ENCODE peak calls at places on chromosomes 12 and 14, in eight cellular contexts. One of them, this sample, is unnamed.

GRCh38 chr14:51369814-51370213 is 129.8 kb downstream of the TMX1 start:
- ATAC-seq in HepG2: no peak
- ATAC-seq in left cardiac atrium: no peak
- ATAC-seq in pancreas: peak; percentile 57
- ATAC-seq in activated CD4-positive, alpha-beta T cell treated with anti-CD3 and anti-CD28 coated beads for 36 hours: no peak
- ATAC-seq in activated CD8-positive, alpha-beta memory T cell treated with anti-CD3 and anti-CD28 coated beads, Interleukin-2, amount 10 ng/mL, durations not matched to agents 7 days and 5 days: no peak
- ATAC-seq in upper lobe of right lung: no peak
- ATAC-seq in stimulated activated naive CD8-positive, alpha-beta T cell treated with anti-CD3 and anti-CD28 coated beads, Interleukin-15, Interleukin-2, amounts not matched to agents 100 U/mL and 50 U/mL, for 24 hours: no peak
- ATAC-seq in this sample: no peak

GRCh38 chr14:65864549-65864948 is 452.0 kb downstream of the FUT8 start:
- ATAC-seq in HepG2: no peak
- ATAC-seq in left cardiac atrium: no peak
- ATAC-seq in pancreas: no peak
- ATAC-seq in activated CD4-positive, alpha-beta T cell treated with anti-CD3 and anti-CD28 coated beads for 36 hours: no peak
- ATAC-seq in activated CD8-positive, alpha-beta memory T cell treated with anti-CD3 and anti-CD28 coated beads, Interleukin-2, amount 10 ng/mL, durations not matched to agents 7 days and 5 days: no peak
- ATAC-seq in upper lobe of right lung: no peak
- ATAC-seq in stimulated activated naive CD8-positive, alpha-beta T cell treated with anti-CD3 and anti-CD28 coated beads, Interleukin-15, Interleukin-2, amounts not matched to agents 100 U/mL and 50 U/mL, for 24 hours: no peak
- ATAC-seq in this sample: no peak

GRCh38 chr14:94388027-94388895 is at the start of gene SERPINA1:
- ATAC-seq in HepG2: peak; percentile 92
- ATAC-seq in left cardiac atrium: no peak
- ATAC-seq in pancreas: peak; percentile 61
- ATAC-seq in activated CD4-positive, alpha-beta T cell treated with anti-CD3 and anti-CD28 coated beads for 36 hours: no peak
- ATAC-seq in activated CD8-positive, alpha-beta memory T cell treated with anti-CD3 and anti-CD28 coated beads, Interleukin-2, amount 10 ng/mL, durations not matched to agents 7 days and 5 days: no peak
- ATAC-seq in upper lobe of right lung: peak; percentile 59
- ATAC-seq in stimulated activated naive CD8-positive, alpha-beta T cell treated with anti-CD3 and anti-CD28 coated beads, Interleukin-15, Interleukin-2, amounts not matched to agents 100 U/mL and 50 U/mL, for 24 hours: no peak
- ATAC-seq in this sample: no peak

GRCh38 chr12:92186038-92186470 is 40.4 kb upstream of the BTG1 start:
- ATAC-seq in HepG2: no peak
- ATAC-seq in left cardiac atrium: no peak
- ATAC-seq in pancreas: no peak
- ATAC-seq in activated CD4-positive, alpha-beta T cell treated with anti-CD3 and anti-CD28 coated beads for 36 hours: no peak
- ATAC-seq in activated CD8-positive, alpha-beta memory T cell treated with anti-CD3 and anti-CD28 coated beads, Interleukin-2, amount 10 ng/mL, durations not matched to agents 7 days and 5 days: no peak
- ATAC-seq in upper lobe of right lung: no peak
- ATAC-seq in stimulated activated naive CD8-positive, alpha-beta T cell treated with anti-CD3 and anti-CD28 coated beads, Interleukin-15, Interleukin-2, amounts not matched to agents 100 U/mL and 50 U/mL, for 24 hours: peak; percentile 33
- ATAC-seq in this sample: no peak

GRCh38 chr12:56931474-56931978 is 2.7 kb downstream of the SDR9C7 start:
- ATAC-seq in HepG2: peak; percentile 60
- ATAC-seq in left cardiac atrium: peak; percentile 56
- ATAC-seq in pancreas: peak; percentile 68
- ATAC-seq in activated CD4-positive, alpha-beta T cell treated with anti-CD3 and anti-CD28 coated beads for 36 hours: no peak
- ATAC-seq in activated CD8-positive, alpha-beta memory T cell treated with anti-CD3 and anti-CD28 coated beads, Interleukin-2, amount 10 ng/mL, durations not matched to agents 7 days and 5 days: no peak
- ATAC-seq in upper lobe of right lung: peak; percentile 74
- ATAC-seq in stimulated activated naive CD8-positive, alpha-beta T cell treated with anti-CD3 and anti-CD28 coated beads, Interleukin-15, Interleukin-2, amounts not matched to agents 100 U/mL and 50 U/mL, for 24 hours: no peak
- ATAC-seq in this sample: no peak

GRCh38 chr14:34797747-34798583 is 77.2 kb downstream of the BAZ1A start:
- ATAC-seq in HepG2: peak; percentile 100
- ATAC-seq in left cardiac atrium: no peak
- ATAC-seq in pancreas: no peak
- ATAC-seq in activated CD4-positive, alpha-beta T cell treated with anti-CD3 and anti-CD28 coated beads for 36 hours: no peak
- ATAC-seq in activated CD8-positive, alpha-beta memory T cell treated with anti-CD3 and anti-CD28 coated beads, Interleukin-2, amount 10 ng/mL, durations not matched to agents 7 days and 5 days: no peak
- ATAC-seq in upper lobe of right lung: no peak
- ATAC-seq in stimulated activated naive CD8-positive, alpha-beta T cell treated with anti-CD3 and anti-CD28 coated beads, Interleukin-15, Interleukin-2, amounts not matched to agents 100 U/mL and 50 U/mL, for 24 hours: no peak
- ATAC-seq in this sample: no peak

GRCh38 chr12:88418856-88419497 is 161.3 kb downstream of the KITLG start:
- ATAC-seq in HepG2: no peak
- ATAC-seq in left cardiac atrium: no peak
- ATAC-seq in pancreas: no peak
- ATAC-seq in activated CD4-positive, alpha-beta T cell treated with anti-CD3 and anti-CD28 coated beads for 36 hours: no peak
- ATAC-seq in activated CD8-positive, alpha-beta memory T cell treated with anti-CD3 and anti-CD28 coated beads, Interleukin-2, amount 10 ng/mL, durations not matched to agents 7 days and 5 days: no peak
- ATAC-seq in upper lobe of right lung: no peak
- ATAC-seq in stimulated activated naive CD8-positive, alpha-beta T cell treated with anti-CD3 and anti-CD28 coated beads, Interleukin-15, Interleukin-2, amounts not matched to agents 100 U/mL and 50 U/mL, for 24 hours: no peak
- ATAC-seq in this sample: no peak

GRCh38 chr14:42159138-42159537 is 552.5 kb downstream of the LRFN5 start:
- ATAC-seq in HepG2: no peak
- ATAC-seq in left cardiac atrium: no peak
- ATAC-seq in pancreas: no peak
- ATAC-seq in activated CD4-positive, alpha-beta T cell treated with anti-CD3 and anti-CD28 coated beads for 36 hours: no peak
- ATAC-seq in activated CD8-positive, alpha-beta memory T cell treated with anti-CD3 and anti-CD28 coated beads, Interleukin-2, amount 10 ng/mL, durations not matched to agents 7 days and 5 days: no peak
- ATAC-seq in upper lobe of right lung: no peak
- ATAC-seq in stimulated activated naive CD8-positive, alpha-beta T cell treated with anti-CD3 and anti-CD28 coated beads, Interleukin-15, Interleukin-2, amounts not matched to agents 100 U/mL and 50 U/mL, for 24 hours: no peak
- ATAC-seq in this sample: no peak

GRCh38 chr12:51908876-51909592 is 1.7 kb downstream of the ACVRL1 start:
- ATAC-seq in HepG2: no peak
- ATAC-seq in left cardiac atrium: no peak
- ATAC-seq in pancreas: no peak
- ATAC-seq in activated CD4-positive, alpha-beta T cell treated with anti-CD3 and anti-CD28 coated beads for 36 hours: no peak
- ATAC-seq in activated CD8-positive, alpha-beta memory T cell treated with anti-CD3 and anti-CD28 coated beads, Interleukin-2, amount 10 ng/mL, durations not matched to agents 7 days and 5 days: no peak
- ATAC-seq in upper lobe of right lung: no peak
- ATAC-seq in stimulated activated naive CD8-positive, alpha-beta T cell treated with anti-CD3 and anti-CD28 coated beads, Interleukin-15, Interleukin-2, amounts not matched to agents 100 U/mL and 50 U/mL, for 24 hours: no peak
- ATAC-seq in this sample: no peak

GRCh38 chr14:70887207-70888150 is 19.8 kb upstream of the PCNX1 start:
- ATAC-seq in HepG2: no peak
- ATAC-seq in left cardiac atrium: peak; percentile 26
- ATAC-seq in pancreas: peak; percentile 64
- ATAC-seq in activated CD4-positive, alpha-beta T cell treated with anti-CD3 and anti-CD28 coated beads for 36 hours: peak; percentile 26
- ATAC-seq in activated CD8-positive, alpha-beta memory T cell treated with anti-CD3 and anti-CD28 coated beads, Interleukin-2, amount 10 ng/mL, durations not matched to agents 7 days and 5 days: peak; percentile 21
- ATAC-seq in upper lobe of right lung: peak; percentile 49
- ATAC-seq in stimulated activated naive CD8-positive, alpha-beta T cell treated with anti-CD3 and anti-CD28 coated beads, Interleukin-15, Interleukin-2, amounts not matched to agents 100 U/mL and 50 U/mL, for 24 hours: no peak
- ATAC-seq in this sample: peak; percentile 70

GRCh38 chr12:2294651-2295475 is 242.1 kb downstream of the CACNA1C start:
- ATAC-seq in HepG2: peak; percentile 68
- ATAC-seq in left cardiac atrium: peak; percentile 78
- ATAC-seq in pancreas: peak; percentile 60
- ATAC-seq in activated CD4-positive, alpha-beta T cell treated with anti-CD3 and anti-CD28 coated beads for 36 hours: no peak
- ATAC-seq in activated CD8-positive, alpha-beta memory T cell treated with anti-CD3 and anti-CD28 coated beads, Interleukin-2, amount 10 ng/mL, durations not matched to agents 7 days and 5 days: no peak
- ATAC-seq in upper lobe of right lung: peak; percentile 76
- ATAC-seq in stimulated activated naive CD8-positive, alpha-beta T cell treated with anti-CD3 and anti-CD28 coated beads, Interleukin-15, Interleukin-2, amounts not matched to agents 100 U/mL and 50 U/mL, for 24 hours: peak; percentile 60
- ATAC-seq in this sample: peak; percentile 52

GRCh38 chr12:125187780-125188741 is 122.8 kb downstream of the AACS start:
- ATAC-seq in HepG2: no peak
- ATAC-seq in left cardiac atrium: no peak
- ATAC-seq in pancreas: no peak
- ATAC-seq in activated CD4-positive, alpha-beta T cell treated with anti-CD3 and anti-CD28 coated beads for 36 hours: no peak
- ATAC-seq in activated CD8-positive, alpha-beta memory T cell treated with anti-CD3 and anti-CD28 coated beads, Interleukin-2, amount 10 ng/mL, durations not matched to agents 7 days and 5 days: no peak
- ATAC-seq in upper lobe of right lung: no peak
- ATAC-seq in stimulated activated naive CD8-positive, alpha-beta T cell treated with anti-CD3 and anti-CD28 coated beads, Interleukin-15, Interleukin-2, amounts not matched to agents 100 U/mL and 50 U/mL, for 24 hours: no peak
- ATAC-seq in this sample: no peak

GRCh38 chr12:113292547-113292946 is 42.4 kb downstream of the SLC8B1 start:
- ATAC-seq in HepG2: no peak
- ATAC-seq in left cardiac atrium: no peak
- ATAC-seq in pancreas: no peak
- ATAC-seq in activated CD4-positive, alpha-beta T cell treated with anti-CD3 and anti-CD28 coated beads for 36 hours: no peak
- ATAC-seq in activated CD8-positive, alpha-beta memory T cell treated with anti-CD3 and anti-CD28 coated beads, Interleukin-2, amount 10 ng/mL, durations not matched to agents 7 days and 5 days: no peak
- ATAC-seq in upper lobe of right lung: no peak
- ATAC-seq in stimulated activated naive CD8-positive, alpha-beta T cell treated with anti-CD3 and anti-CD28 coated beads, Interleukin-15, Interleukin-2, amounts not matched to agents 100 U/mL and 50 U/mL, for 24 hours: no peak
- ATAC-seq in this sample: no peak

GRCh38 chr12:131852551-131853299 is 24.5 kb downstream of the MMP17 start:
- ATAC-seq in HepG2: no peak
- ATAC-seq in left cardiac atrium: no peak
- ATAC-seq in pancreas: no peak
- ATAC-seq in activated CD4-positive, alpha-beta T cell treated with anti-CD3 and anti-CD28 coated beads for 36 hours: no peak
- ATAC-seq in activated CD8-positive, alpha-beta memory T cell treated with anti-CD3 and anti-CD28 coated beads, Interleukin-2, amount 10 ng/mL, durations not matched to agents 7 days and 5 days: no peak
- ATAC-seq in upper lobe of right lung: no peak
- ATAC-seq in stimulated activated naive CD8-positive, alpha-beta T cell treated with anti-CD3 and anti-CD28 coated beads, Interleukin-15, Interleukin-2, amounts not matched to agents 100 U/mL and 50 U/mL, for 24 hours: no peak
- ATAC-seq in this sample: no peak

GRCh38 chr12:106865685-106866084 is 90.0 kb upstream of the TMEM263 start:
- ATAC-seq in HepG2: no peak
- ATAC-seq in left cardiac atrium: no peak
- ATAC-seq in pancreas: no peak
- ATAC-seq in activated CD4-positive, alpha-beta T cell treated with anti-CD3 and anti-CD28 coated beads for 36 hours: no peak
- ATAC-seq in activated CD8-positive, alpha-beta memory T cell treated with anti-CD3 and anti-CD28 coated beads, Interleukin-2, amount 10 ng/mL, durations not matched to agents 7 days and 5 days: no peak
- ATAC-seq in upper lobe of right lung: no peak
- ATAC-seq in stimulated activated naive CD8-positive, alpha-beta T cell treated with anti-CD3 and anti-CD28 coated beads, Interleukin-15, Interleukin-2, amounts not matched to agents 100 U/mL and 50 U/mL, for 24 hours: no peak
- ATAC-seq in this sample: no peak

GRCh38 chr14:99749142-99749541 is 44.1 kb upstream of the EML1 start:
- ATAC-seq in HepG2: peak; percentile 51
- ATAC-seq in left cardiac atrium: no peak
- ATAC-seq in pancreas: no peak
- ATAC-seq in activated CD4-positive, alpha-beta T cell treated with anti-CD3 and anti-CD28 coated beads for 36 hours: no peak
- ATAC-seq in activated CD8-positive, alpha-beta memory T cell treated with anti-CD3 and anti-CD28 coated beads, Interleukin-2, amount 10 ng/mL, durations not matched to agents 7 days and 5 days: no peak
- ATAC-seq in upper lobe of right lung: no peak
- ATAC-seq in stimulated activated naive CD8-positive, alpha-beta T cell treated with anti-CD3 and anti-CD28 coated beads, Interleukin-15, Interleukin-2, amounts not matched to agents 100 U/mL and 50 U/mL, for 24 hours: no peak
- ATAC-seq in this sample: no peak

GRCh38 chr14:69842671-69843407 is 36.4 kb upstream of the SMOC1 start:
- ATAC-seq in HepG2: peak; percentile 60
- ATAC-seq in left cardiac atrium: no peak
- ATAC-seq in pancreas: peak; percentile 62
- ATAC-seq in activated CD4-positive, alpha-beta T cell treated with anti-CD3 and anti-CD28 coated beads for 36 hours: no peak
- ATAC-seq in activated CD8-positive, alpha-beta memory T cell treated with anti-CD3 and anti-CD28 coated beads, Interleukin-2, amount 10 ng/mL, durations not matched to agents 7 days and 5 days: no peak
- ATAC-seq in upper lobe of right lung: no peak
- ATAC-seq in stimulated activated naive CD8-positive, alpha-beta T cell treated with anti-CD3 and anti-CD28 coated beads, Interleukin-15, Interleukin-2, amounts not matched to agents 100 U/mL and 50 U/mL, for 24 hours: no peak
- ATAC-seq in this sample: no peak

GRCh38 chr12:23760495-23760894 is 189.0 kb downstream of the SOX5 start:
- ATAC-seq in HepG2: no peak
- ATAC-seq in left cardiac atrium: no peak
- ATAC-seq in pancreas: no peak
- ATAC-seq in activated CD4-positive, alpha-beta T cell treated with anti-CD3 and anti-CD28 coated beads for 36 hours: no peak
- ATAC-seq in activated CD8-positive, alpha-beta memory T cell treated with anti-CD3 and anti-CD28 coated beads, Interleukin-2, amount 10 ng/mL, durations not matched to agents 7 days and 5 days: no peak
- ATAC-seq in upper lobe of right lung: peak; percentile 55
- ATAC-seq in stimulated activated naive CD8-positive, alpha-beta T cell treated with anti-CD3 and anti-CD28 coated beads, Interleukin-15, Interleukin-2, amounts not matched to agents 100 U/mL and 50 U/mL, for 24 hours: no peak
- ATAC-seq in this sample: peak; percentile 66

GRCh38 chr12:91618281-91618680 is 435.7 kb upstream of the DCN start:
- ATAC-seq in HepG2: no peak
- ATAC-seq in left cardiac atrium: no peak
- ATAC-seq in pancreas: no peak
- ATAC-seq in activated CD4-positive, alpha-beta T cell treated with anti-CD3 and anti-CD28 coated beads for 36 hours: no peak
- ATAC-seq in activated CD8-positive, alpha-beta memory T cell treated with anti-CD3 and anti-CD28 coated beads, Interleukin-2, amount 10 ng/mL, durations not matched to agents 7 days and 5 days: no peak
- ATAC-seq in upper lobe of right lung: no peak
- ATAC-seq in stimulated activated naive CD8-positive, alpha-beta T cell treated with anti-CD3 and anti-CD28 coated beads, Interleukin-15, Interleukin-2, amounts not matched to agents 100 U/mL and 50 U/mL, for 24 hours: no peak
- ATAC-seq in this sample: no peak

GRCh38 chr12:14327717-14328116 is 37.8 kb upstream of the ATF7IP start:
- ATAC-seq in HepG2: no peak
- ATAC-seq in left cardiac atrium: no peak
- ATAC-seq in pancreas: peak; percentile 59
- ATAC-seq in activated CD4-positive, alpha-beta T cell treated with anti-CD3 and anti-CD28 coated beads for 36 hours: no peak
- ATAC-seq in activated CD8-positive, alpha-beta memory T cell treated with anti-CD3 and anti-CD28 coated beads, Interleukin-2, amount 10 ng/mL, durations not matched to agents 7 days and 5 days: no peak
- ATAC-seq in upper lobe of right lung: peak; percentile 78
- ATAC-seq in stimulated activated naive CD8-positive, alpha-beta T cell treated with anti-CD3 and anti-CD28 coated beads, Interleukin-15, Interleukin-2, amounts not matched to agents 100 U/mL and 50 U/mL, for 24 hours: no peak
- ATAC-seq in this sample: no peak

GRCh38 chr14:75258803-75259509 is 19.7 kb upstream of the FOS start:
- ATAC-seq in HepG2: peak; percentile 90
- ATAC-seq in left cardiac atrium: peak; percentile 96
- ATAC-seq in pancreas: peak; percentile 93
- ATAC-seq in activated CD4-positive, alpha-beta T cell treated with anti-CD3 and anti-CD28 coated beads for 36 hours: peak; percentile 98
- ATAC-seq in activated CD8-positive, alpha-beta memory T cell treated with anti-CD3 and anti-CD28 coated beads, Interleukin-2, amount 10 ng/mL, durations not matched to agents 7 days and 5 days: peak; percentile 91
- ATAC-seq in upper lobe of right lung: peak; percentile 97
- ATAC-seq in stimulated activated naive CD8-positive, alpha-beta T cell treated with anti-CD3 and anti-CD28 coated beads, Interleukin-15, Interleukin-2, amounts not matched to agents 100 U/mL and 50 U/mL, for 24 hours: peak; percentile 100
- ATAC-seq in this sample: peak; percentile 92

GRCh38 chr14:32006267-32007110 is 70.6 kb upstream of the ARHGAP5 start:
- ATAC-seq in HepG2: peak; percentile 53
- ATAC-seq in left cardiac atrium: peak; percentile 57
- ATAC-seq in pancreas: peak; percentile 81
- ATAC-seq in activated CD4-positive, alpha-beta T cell treated with anti-CD3 and anti-CD28 coated beads for 36 hours: no peak
- ATAC-seq in activated CD8-positive, alpha-beta memory T cell treated with anti-CD3 and anti-CD28 coated beads, Interleukin-2, amount 10 ng/mL, durations not matched to agents 7 days and 5 days: no peak
- ATAC-seq in upper lobe of right lung: peak; percentile 37
- ATAC-seq in stimulated activated naive CD8-positive, alpha-beta T cell treated with anti-CD3 and anti-CD28 coated beads, Interleukin-15, Interleukin-2, amounts not matched to agents 100 U/mL and 50 U/mL, for 24 hours: no peak
- ATAC-seq in this sample: no peak

GRCh38 chr14:36275741-36276140 is 44.7 kb downstream of the MBIP start:
- ATAC-seq in HepG2: no peak
- ATAC-seq in left cardiac atrium: no peak
- ATAC-seq in pancreas: no peak
- ATAC-seq in activated CD4-positive, alpha-beta T cell treated with anti-CD3 and anti-CD28 coated beads for 36 hours: no peak
- ATAC-seq in activated CD8-positive, alpha-beta memory T cell treated with anti-CD3 and anti-CD28 coated beads, Interleukin-2, amount 10 ng/mL, durations not matched to agents 7 days and 5 days: no peak
- ATAC-seq in upper lobe of right lung: no peak
- ATAC-seq in stimulated activated naive CD8-positive, alpha-beta T cell treated with anti-CD3 and anti-CD28 coated beads, Interleukin-15, Interleukin-2, amounts not matched to agents 100 U/mL and 50 U/mL, for 24 hours: no peak
- ATAC-seq in this sample: no peak

GRCh38 chr12:52180971-52181628 is 10.7 kb downstream of the KRT80 start:
- ATAC-seq in HepG2: no peak
- ATAC-seq in left cardiac atrium: no peak
- ATAC-seq in pancreas: no peak
- ATAC-seq in activated CD4-positive, alpha-beta T cell treated with anti-CD3 and anti-CD28 coated beads for 36 hours: no peak
- ATAC-seq in activated CD8-positive, alpha-beta memory T cell treated with anti-CD3 and anti-CD28 coated beads, Interleukin-2, amount 10 ng/mL, durations not matched to agents 7 days and 5 days: no peak
- ATAC-seq in upper lobe of right lung: no peak
- ATAC-seq in stimulated activated naive CD8-positive, alpha-beta T cell treated with anti-CD3 and anti-CD28 coated beads, Interleukin-15, Interleukin-2, amounts not matched to agents 100 U/mL and 50 U/mL, for 24 hours: no peak
- ATAC-seq in this sample: no peak

GRCh38 chr14:100165825-100166520 is 6.5 kb upstream of the DEGS2 start:
- ATAC-seq in HepG2: peak; percentile 41
- ATAC-seq in left cardiac atrium: no peak
- ATAC-seq in pancreas: no peak
- ATAC-seq in activated CD4-positive, alpha-beta T cell treated with anti-CD3 and anti-CD28 coated beads for 36 hours: no peak
- ATAC-seq in activated CD8-positive, alpha-beta memory T cell treated with anti-CD3 and anti-CD28 coated beads, Interleukin-2, amount 10 ng/mL, durations not matched to agents 7 days and 5 days: no peak
- ATAC-seq in upper lobe of right lung: no peak
- ATAC-seq in stimulated activated naive CD8-positive, alpha-beta T cell treated with anti-CD3 and anti-CD28 coated beads, Interleukin-15, Interleukin-2, amounts not matched to agents 100 U/mL and 50 U/mL, for 24 hours: peak; percentile 16
- ATAC-seq in this sample: peak; percentile 8

GRCh38 chr14:102984336-102985102 is 62.1 kb downstream of the AMN start:
- ATAC-seq in HepG2: no peak
- ATAC-seq in left cardiac atrium: no peak
- ATAC-seq in pancreas: no peak
- ATAC-seq in activated CD4-positive, alpha-beta T cell treated with anti-CD3 and anti-CD28 coated beads for 36 hours: no peak
- ATAC-seq in activated CD8-positive, alpha-beta memory T cell treated with anti-CD3 and anti-CD28 coated beads, Interleukin-2, amount 10 ng/mL, durations not matched to agents 7 days and 5 days: no peak
- ATAC-seq in upper lobe of right lung: no peak
- ATAC-seq in stimulated activated naive CD8-positive, alpha-beta T cell treated with anti-CD3 and anti-CD28 coated beads, Interleukin-15, Interleukin-2, amounts not matched to agents 100 U/mL and 50 U/mL, for 24 hours: no peak
- ATAC-seq in this sample: no peak

GRCh38 chr14:64217318-64217717 is 76.9 kb downstream of the ESR2 start:
- ATAC-seq in HepG2: no peak
- ATAC-seq in left cardiac atrium: peak; percentile 50
- ATAC-seq in pancreas: peak; percentile 5
- ATAC-seq in activated CD4-positive, alpha-beta T cell treated with anti-CD3 and anti-CD28 coated beads for 36 hours: no peak
- ATAC-seq in activated CD8-positive, alpha-beta memory T cell treated with anti-CD3 and anti-CD28 coated beads, Interleukin-2, amount 10 ng/mL, durations not matched to agents 7 days and 5 days: no peak
- ATAC-seq in upper lobe of right lung: no peak
- ATAC-seq in stimulated activated naive CD8-positive, alpha-beta T cell treated with anti-CD3 and anti-CD28 coated beads, Interleukin-15, Interleukin-2, amounts not matched to agents 100 U/mL and 50 U/mL, for 24 hours: no peak
- ATAC-seq in this sample: no peak

GRCh38 chr14:40362856-40363255 is 930.6 kb upstream of the FBXO33 start:
- ATAC-seq in HepG2: no peak
- ATAC-seq in left cardiac atrium: no peak
- ATAC-seq in pancreas: no peak
- ATAC-seq in activated CD4-positive, alpha-beta T cell treated with anti-CD3 and anti-CD28 coated beads for 36 hours: no peak
- ATAC-seq in activated CD8-positive, alpha-beta memory T cell treated with anti-CD3 and anti-CD28 coated beads, Interleukin-2, amount 10 ng/mL, durations not matched to agents 7 days and 5 days: no peak
- ATAC-seq in upper lobe of right lung: no peak
- ATAC-seq in stimulated activated naive CD8-positive, alpha-beta T cell treated with anti-CD3 and anti-CD28 coated beads, Interleukin-15, Interleukin-2, amounts not matched to agents 100 U/mL and 50 U/mL, for 24 hours: no peak
- ATAC-seq in this sample: no peak

GRCh38 chr12:6508087-6508486 is 14.2 kb downstream of the NCAPD2 start:
- ATAC-seq in HepG2: no peak
- ATAC-seq in left cardiac atrium: no peak
- ATAC-seq in pancreas: no peak
- ATAC-seq in activated CD4-positive, alpha-beta T cell treated with anti-CD3 and anti-CD28 coated beads for 36 hours: no peak
- ATAC-seq in activated CD8-positive, alpha-beta memory T cell treated with anti-CD3 and anti-CD28 coated beads, Interleukin-2, amount 10 ng/mL, durations not matched to agents 7 days and 5 days: no peak
- ATAC-seq in upper lobe of right lung: no peak
- ATAC-seq in stimulated activated naive CD8-positive, alpha-beta T cell treated with anti-CD3 and anti-CD28 coated beads, Interleukin-15, Interleukin-2, amounts not matched to agents 100 U/mL and 50 U/mL, for 24 hours: no peak
- ATAC-seq in this sample: no peak

GRCh38 chr12:71694099-71694820 is 8.4 kb downstream of the TMEM19 start:
- ATAC-seq in HepG2: peak; percentile 48
- ATAC-seq in left cardiac atrium: peak; percentile 88
- ATAC-seq in pancreas: peak; percentile 53
- ATAC-seq in activated CD4-positive, alpha-beta T cell treated with anti-CD3 and anti-CD28 coated beads for 36 hours: no peak
- ATAC-seq in activated CD8-positive, alpha-beta memory T cell treated with anti-CD3 and anti-CD28 coated beads, Interleukin-2, amount 10 ng/mL, durations not matched to agents 7 days and 5 days: no peak
- ATAC-seq in upper lobe of right lung: no peak
- ATAC-seq in stimulated activated naive CD8-positive, alpha-beta T cell treated with anti-CD3 and anti-CD28 coated beads, Interleukin-15, Interleukin-2, amounts not matched to agents 100 U/mL and 50 U/mL, for 24 hours: peak; percentile 32
- ATAC-seq in this sample: no peak

GRCh38 chr12:4107911-4108697 is 165.5 kb upstream of the CCND2 start:
- ATAC-seq in HepG2: no peak
- ATAC-seq in left cardiac atrium: no peak
- ATAC-seq in pancreas: no peak
- ATAC-seq in activated CD4-positive, alpha-beta T cell treated with anti-CD3 and anti-CD28 coated beads for 36 hours: peak; percentile 2
- ATAC-seq in activated CD8-positive, alpha-beta memory T cell treated with anti-CD3 and anti-CD28 coated beads, Interleukin-2, amount 10 ng/mL, durations not matched to agents 7 days and 5 days: no peak
- ATAC-seq in upper lobe of right lung: no peak
- ATAC-seq in stimulated activated naive CD8-positive, alpha-beta T cell treated with anti-CD3 and anti-CD28 coated beads, Interleukin-15, Interleukin-2, amounts not matched to agents 100 U/mL and 50 U/mL, for 24 hours: peak; percentile 2
- ATAC-seq in this sample: no peak

GRCh38 chr12:13071305-13072280 is 27.4 kb downstream of the FAM234B start:
- ATAC-seq in HepG2: no peak
- ATAC-seq in left cardiac atrium: no peak
- ATAC-seq in pancreas: no peak
- ATAC-seq in activated CD4-positive, alpha-beta T cell treated with anti-CD3 and anti-CD28 coated beads for 36 hours: no peak
- ATAC-seq in activated CD8-positive, alpha-beta memory T cell treated with anti-CD3 and anti-CD28 coated beads, Interleukin-2, amount 10 ng/mL, durations not matched to agents 7 days and 5 days: no peak
- ATAC-seq in upper lobe of right lung: no peak
- ATAC-seq in stimulated activated naive CD8-positive, alpha-beta T cell treated with anti-CD3 and anti-CD28 coated beads, Interleukin-15, Interleukin-2, amounts not matched to agents 100 U/mL and 50 U/mL, for 24 hours: no peak
- ATAC-seq in this sample: no peak

GRCh38 chr12:48995061-48995879 is 3.9 kb downstream of the DDN start:
- ATAC-seq in HepG2: peak; percentile 69
- ATAC-seq in left cardiac atrium: peak; percentile 75
- ATAC-seq in pancreas: peak; percentile 90
- ATAC-seq in activated CD4-positive, alpha-beta T cell treated with anti-CD3 and anti-CD28 coated beads for 36 hours: peak; percentile 13
- ATAC-seq in activated CD8-positive, alpha-beta memory T cell treated with anti-CD3 and anti-CD28 coated beads, Interleukin-2, amount 10 ng/mL, durations not matched to agents 7 days and 5 days: peak; percentile 44
- ATAC-seq in upper lobe of right lung: peak; percentile 87
- ATAC-seq in stimulated activated naive CD8-positive, alpha-beta T cell treated with anti-CD3 and anti-CD28 coated beads, Interleukin-15, Interleukin-2, amounts not matched to agents 100 U/mL and 50 U/mL, for 24 hours: no peak
- ATAC-seq in this sample: peak; percentile 81

GRCh38 chr12:70052931-70053497 is 190.2 kb upstream of the CNOT2 start:
- ATAC-seq in HepG2: peak; percentile 93
- ATAC-seq in left cardiac atrium: peak; percentile 97
- ATAC-seq in pancreas: peak; percentile 91
- ATAC-seq in activated CD4-positive, alpha-beta T cell treated with anti-CD3 and anti-CD28 coated beads for 36 hours: no peak
- ATAC-seq in activated CD8-positive, alpha-beta memory T cell treated with anti-CD3 and anti-CD28 coated beads, Interleukin-2, amount 10 ng/mL, durations not matched to agents 7 days and 5 days: no peak
- ATAC-seq in upper lobe of right lung: peak; percentile 88
- ATAC-seq in stimulated activated naive CD8-positive, alpha-beta T cell treated with anti-CD3 and anti-CD28 coated beads, Interleukin-15, Interleukin-2, amounts not matched to agents 100 U/mL and 50 U/mL, for 24 hours: no peak
- ATAC-seq in this sample: peak; percentile 92